ENCODE peak calls at places on chromosome 1, in six cellular contexts. Y is activated CD4-positive, alpha-beta T cell treated with anti-CD3 and anti-CD28 coated beads, Interleukin-2, amount 50 U/mL, for 48 hours; T is DMS153; H is AG09319; R is stimulated activated CD4-positive, alpha-beta T cell treated with anti-CD3 and anti-CD28 coated beads, Interleukin-2, amount 100 ng/mL, for 4 hours; I is NCI-H82. U is an unnamed sample.

GRCh38 chr1:160346953-160347352 is 3.8 kb downstream of the NCSTN start:
- DNase-seq in Y (no peak), T (no peak), H (no peak), R (no peak), I (no peak), U (no peak)

GRCh38 chr1:230220907-230221306 is 153.9 kb downstream of the GALNT2 start:
- DNase-seq in Y (no peak), T (no peak), H (no peak), R (no peak), I (no peak), U (no peak)

GRCh38 chr1:2409745-2410144 is 2.6 kb downstream of the PEX10 start:
- DNase-seq in Y (no peak), T (no peak), H (no peak), R (no peak), I (no peak), U (no peak)

GRCh38 chr1:245091818-245092637 is 62.8 kb upstream of the KIF26B start:
- DNase-seq in Y (no peak), T (peak), H (peak), R (no peak), I (peak), U (peak)

GRCh38 chr1:172378109-172378755 is 42.3 kb upstream of the C1orf105 start:
- DNase-seq in Y (no peak), T (no peak), H (no peak), R (no peak), I (peak), U (no peak)

GRCh38 chr1:224430511-224431113 is 4.0 kb downstream of the WDR26 start:
- DNase-seq in Y (no peak), T (peak), H (no peak), R (peak), I (no peak), U (no peak)

GRCh38 chr1:216464489-216464888 is 41.2 kb upstream of the USH2A start:
- DNase-seq in Y (no peak), T (no peak), H (peak), R (no peak), I (no peak), U (peak)

GRCh38 chr1:43870306-43870705 is 63.3 kb upstream of the ARTN start:
- DNase-seq in Y (no peak), T (no peak), H (no peak), R (no peak), I (no peak), U (no peak)

GRCh38 chr1:22529901-22530621 is 33.2 kb upstream of the EPHA8 start:
- DNase-seq in Y (no peak), T (no peak), H (peak), R (no peak), I (peak), U (peak)

U was measured in BJ.